ENCODE peak calls at places on chromosomes 12 and 14, in four cellular contexts. P is hippocampal formation; F is stimulated activated CD8-positive, alpha-beta memory T cell treated with anti-CD3 and anti-CD28 coated beads, Interleukin-2, amount 100 ng/mL, for 1 hour; M is ascending aorta. V is an unnamed sample.

GRCh38 chr14:56487761-56488160 is 91.8 kb upstream of the TMEM260 start:
- DNase-seq in F (no peak), P (no peak), M (no peak), V (no peak)

GRCh38 chr12:10861366-10861765 is 12.1 kb upstream of the PRR4 start:
- DNase-seq in P (no peak), F (no peak), M (no peak), V (no peak)

GRCh38 chr12:79634957-79635471 is 55.8 kb downstream of the PAWR start:
- DNase-seq in P (no peak), F (no peak), M (no peak), V (no peak)

GRCh38 chr14:45426685-45427282 is 173.8 kb upstream of the MIS18BP1 start:
- DNase-seq in M (no peak), P (no peak), F (no peak), V (no peak)

GRCh38 chr14:59275668-59276067 is 87.2 kb downstream of the DAAM1 start:
- DNase-seq in P (no peak), M (no peak), F (no peak), V (no peak)

GRCh38 chr12:2294651-2295475 is 242.1 kb downstream of the CACNA1C start:
- DNase-seq in F (no peak), M (peak; percentile 73), P (no peak), V (no peak)

GRCh38 chr12:92467886-92468285 is 234.9 kb upstream of the PLEKHG7 start:
- DNase-seq in P (no peak), F (no peak), M (no peak), V (no peak)

GRCh38 chr14:84646791-84647500 is 883.0 kb upstream of the FLRT2 start:
- DNase-seq in M (no peak), P (no peak), F (no peak), V (no peak)

GRCh38 chr12:111089616-111090015 is 169.2 kb upstream of the MYL2 start:
- DNase-seq in P (no peak), M (no peak), F (no peak), V (no peak)

GRCh38 chr14:68884031-68885030 is 91.5 kb upstream of the ZFP36L1 start:
- DNase-seq in F (no peak), P (no peak), M (peak; percentile 63), V (no peak)

GRCh38 chr14:55535521-55536207 is 44.3 kb upstream of the KTN1 start:
- DNase-seq in M (no peak), P (no peak), F (no peak), V (no peak)

GRCh38 chr12:51593539-51593938 is 2.5 kb downstream of the SCN8A start:
- DNase-seq in P (no peak), F (no peak), M (no peak), V (no peak)

GRCh38 chr14:24441904-24442239 is 704 bp downstream of the SDR39U1 start:
- DNase-seq in F (no peak), P (no peak), M (no peak), V (no peak)

GRCh38 chr12:132218915-132219314 is 74.7 kb downstream of the NOC4L start:
- DNase-seq in M (no peak), F (no peak), P (no peak), V (no peak)

GRCh38 chr14:49218436-49219092 is 367.6 kb downstream of the RPS29 start:
- DNase-seq in F (no peak), M (no peak), P (no peak), V (no peak)

GRCh38 chr12:57046947-57047890 is 2.7 kb downstream of the MYO1A start:
- DNase-seq in M (no peak), P (no peak), F (no peak), V (no peak)

GRCh38 chr14:59482471-59483331 is 1.5 kb downstream of the L3HYPDH start:
- DNase-seq in P (no peak), M (peak; percentile 81), F (no peak), V (peak; percentile 4)

GRCh38 chr12:111368291-111368683 is 608 bp downstream of the PHETA1 start:
- DNase-seq in M (no peak), F (no peak), P (no peak), V (no peak)

GRCh38 chr14:96574633-96575191 is 72.5 kb downstream of the PAPOLA start:
- DNase-seq in P (no peak), F (no peak), M (no peak), V (no peak)

GRCh38 chr14:50944647-50945413 is 547 bp upstream of the PYGL start:
- DNase-seq in M (peak; percentile 73), P (no peak), F (no peak), V (no peak)

GRCh38 chr12:95114766-95115450 is 41.5 kb upstream of the NR2C1 start:
- DNase-seq in F (no peak), M (no peak), P (no peak), V (no peak)

GRCh38 chr12:104588048-104588942 is 131.5 kb downstream of the CHST11 start:
- DNase-seq in P (no peak), F (no peak), M (no peak), V (no peak)

GRCh38 chr12:49966511-49967041 is 4.9 kb downstream of the AQP5 start:
- DNase-seq in M (no peak), P (no peak), F (no peak), V (no peak)

GRCh38 chr12:110888256-110888991 is 32.0 kb downstream of the MYL2 start:
- DNase-seq in P (no peak), F (no peak), M (no peak), V (no peak)

GRCh38 chr14:106268013-106268727 is 741.8 kb downstream of the TMEM121 start:
- DNase-seq in F (peak; percentile 47), P (no peak), M (peak; percentile 68), V (no peak)

GRCh38 chr14:90354551-90355298 is 23.0 kb upstream of the NRDE2 start:
- DNase-seq in F (no peak), P (no peak), M (no peak), V (no peak)

GRCh38 chr12:112294793-112295192 is 87.4 kb downstream of the HECTD4 start:
- DNase-seq in M (no peak), P (no peak), F (no peak), V (no peak)

V was measured in GOT3.